ENCODE peak calls at places on chromosomes 7 and 10, in four cellular contexts. G, K, S and T are unnamed samples.

GRCh38 chr7:129363-130221 is 62.8 kb upstream of the FAM20C start:
- DNase-seq in K (no peak), S (no peak), G (no peak), T (no peak)

GRCh38 chr10:7085913-7086589 is 324.8 kb downstream of the SFMBT2 start:
- DNase-seq in G (no peak), S (peak), K (no peak), T (no peak)

GRCh38 chr10:87915989-87916388 is 52.6 kb downstream of the PTEN start:
- DNase-seq in K (no peak), S (no peak), G (no peak), T (no peak)

GRCh38 chr10:125871341-125871740 is 9.8 kb downstream of the DHX32 start:
- DNase-seq in S (no peak), K (no peak), G (no peak), T (no peak)

GRCh38 chr7:129468087-129468486 is 33.9 kb downstream of the STRIP2 start:
- DNase-seq in K (no peak), G (no peak), S (no peak), T (no peak)

GRCh38 chr10:132942740-132943554 is 577 bp upstream of the CFAP46 start:
- DNase-seq in G (no peak), S (peak), K (peak), T (no peak)

GRCh38 chr7:24824896-24825295 is 67.6 kb upstream of the GSDME start:
- DNase-seq in G (no peak), S (no peak), K (no peak), T (no peak)

GRCh38 chr7:158560386-158560785 is 27.2 kb downstream of the PTPRN2 start:
- DNase-seq in G (no peak), K (no peak), S (no peak), T (no peak)

GRCh38 chr10:92239600-92240288 is 51.1 kb downstream of the CPEB3 start:
- DNase-seq in S (peak), G (peak), K (no peak), T (no peak)

GRCh38 chr10:86253171-86254072 is 113.2 kb downstream of the GRID1 start:
- DNase-seq in K (no peak), S (no peak), G (no peak), T (no peak)

GRCh38 chr7:156609010-156609877 is 31.3 kb upstream of the RNF32 start:
- DNase-seq in G (no peak), S (no peak), K (no peak), T (no peak)

DNA sequence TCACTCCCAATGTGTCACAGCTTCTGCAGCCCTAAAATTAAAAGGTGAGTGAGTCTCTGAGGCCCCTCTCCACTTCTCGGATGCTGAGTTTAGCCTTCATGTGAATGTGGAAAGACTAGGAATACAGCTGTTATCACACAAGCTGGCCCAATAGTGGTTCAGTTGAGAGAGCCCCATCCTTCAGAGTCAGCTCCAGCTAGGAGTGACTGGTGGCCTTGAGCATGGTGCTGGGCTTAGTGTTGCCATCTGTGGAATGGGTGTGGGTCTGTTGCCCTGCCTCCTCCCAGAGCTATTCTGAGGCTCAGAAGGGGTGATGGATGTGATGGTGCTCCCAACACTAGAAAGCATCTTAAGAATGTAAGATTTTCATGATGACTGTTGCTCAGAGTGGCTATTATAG is 55.8 kb downstream of the FIGNL1 start:
- DNase-seq in S (no peak), G (no peak), K (no peak), T (no peak)
- H3K27ac ChIP-seq in S (no peak), G (peak), K (no peak), T (no peak)

GRCh38 chr10:110842305-110842952 is 29.3 kb upstream of the PDCD4 start:
- DNase-seq in S (no peak), G (no peak), K (no peak), T (no peak)
- H3K27ac ChIP-seq in S (no peak), G (peak), K (no peak), T (no peak)

GRCh38 chr10:11886851-11887250 is 63.7 kb downstream of the PROSER2 start:
- DNase-seq in G (no peak), K (no peak), S (no peak), T (peak)
- H3K27ac ChIP-seq in G (no peak), K (peak), S (no peak), T (peak)

DNA sequence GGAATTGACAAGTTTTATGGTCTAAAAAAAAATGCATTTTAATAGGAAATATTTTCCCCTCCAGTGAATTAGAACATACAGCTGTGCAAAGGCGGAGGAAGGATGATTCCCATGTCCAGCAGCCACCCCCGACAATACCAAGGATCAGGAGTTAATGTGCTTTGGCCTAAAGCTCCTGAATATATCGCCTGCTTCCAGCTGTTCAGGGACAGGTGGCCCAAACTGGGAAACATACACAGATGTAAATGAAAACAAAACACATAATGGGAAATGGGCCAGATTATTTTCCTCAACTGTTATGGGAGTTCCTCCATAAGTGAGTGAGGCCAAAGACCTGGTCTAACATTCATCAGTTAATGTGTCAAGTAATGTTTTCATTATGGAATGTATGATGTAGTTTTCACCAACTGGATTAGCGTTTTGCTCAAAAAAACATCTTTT is 55.0 kb upstream of the LAMB1 start:
- DNase-seq in K (no peak), S (no peak), G (no peak), T (no peak)
- H3K27ac ChIP-seq in K (no peak), S (no peak), G (no peak), T (no peak)

GRCh38 chr7:39565538-39565937 is 666 bp upstream of the YAE1 start:
- DNase-seq in S (no peak), K (no peak), G (no peak), T (no peak)
- H3K27ac ChIP-seq in S (no peak), K (peak), G (peak), T (peak)

GRCh38 chr10:110306452-110306768 is 1.7 kb upstream of the SMNDC1 start:
- DNase-seq in K (no peak), G (no peak), S (no peak), T (no peak)
- H3K27ac ChIP-seq in K (no peak), G (no peak), S (no peak), T (peak)

GRCh38 chr10:116888380-116889055 is 39.2 kb downstream of the ENO4 start:
- DNase-seq in S (no peak), K (peak), G (no peak), T (peak)
- H3K27ac ChIP-seq in S (no peak), K (no peak), G (no peak), T (peak)

DNA sequence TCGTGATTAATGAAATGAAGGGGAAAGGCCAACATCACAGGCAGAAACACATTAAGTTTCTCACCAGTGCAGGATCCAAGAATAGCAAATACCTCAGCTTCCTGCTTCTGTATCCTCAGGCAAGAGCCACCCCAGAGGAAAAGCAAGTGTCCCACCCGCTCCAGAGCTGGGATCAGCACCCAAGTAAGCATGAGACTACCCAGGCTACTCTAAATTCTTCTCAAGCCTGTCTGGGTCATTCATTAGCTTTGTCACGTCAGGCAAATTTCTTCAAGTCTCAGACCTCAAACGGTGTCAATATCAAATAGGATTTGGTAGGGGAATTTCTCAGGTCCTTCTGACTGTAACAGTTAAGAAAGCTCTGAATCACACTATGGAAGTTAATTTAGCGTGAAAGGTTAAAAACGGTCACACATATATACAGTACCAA is 59.0 kb downstream of the GNA12 start:
- DNase-seq in G (no peak), K (no peak), S (no peak), T (no peak)
- H3K27ac ChIP-seq in G (no peak), K (no peak), S (no peak), T (no peak)

GRCh38 chr10:89548673-89549072 is 13.3 kb upstream of the SLC16A12 start:
- DNase-seq in G (no peak), K (no peak), S (no peak), T (no peak)
- H3K27ac ChIP-seq in G (no peak), K (no peak), S (no peak), T (no peak)

GRCh38 chr7:5607958-5608656 is 173.4 kb downstream of the RNF216 start:
- DNase-seq in S (peak), K (peak), G (no peak), T (peak)
- H3K27ac ChIP-seq in S (peak), K (peak), G (no peak), T (peak)